ENCODE peak calls at places on chromosomes 7 and 10, in four cellular contexts. K, Q, R and O are unnamed samples.

GRCh38 chr7:134493091-134493490 is 34.2 kb upstream of the AKR1B1 start:
- DNase-seq in K (no peak), Q (no peak), R (no peak), O (no peak)

GRCh38 chr10:108684431-108684830 is 1238.9 kb downstream of the XPNPEP1 start:
- DNase-seq in K (no peak), Q (no peak), R (no peak), O (no peak)

GRCh38 chr10:13346280-13346819 is 1.7 kb downstream of the SEPHS1 start:
- DNase-seq in K (no peak), Q (no peak), R (no peak), O (no peak)

GRCh38 chr10:11227103-11227502 is 209.4 kb downstream of the CELF2 start:
- DNase-seq in K (no peak), Q (no peak), R (no peak), O (no peak)

GRCh38 chr10:36211856-36212255 is 569.8 kb upstream of the FZD8 start:
- DNase-seq in K (no peak), Q (no peak), R (no peak), O (no peak)

GRCh38 chr10:22435650-22436049 is 90.4 kb downstream of the SPAG6 start:
- DNase-seq in K (no peak), Q (no peak), R (no peak), O (no peak)

GRCh38 chr10:7718685-7719084 is 15.6 kb downstream of the ITIH2 start:
- DNase-seq in K (no peak), Q (no peak), R (no peak), O (no peak)

GRCh38 chr7:110397927-110398660 is 692.8 kb upstream of the LRRN3 start:
- DNase-seq in K (no peak), Q (no peak), R (no peak), O (no peak)

GRCh38 chr10:68628576-68629127 is 68.5 kb downstream of the TET1 start:
- DNase-seq in K (no peak), Q (no peak), R (no peak), O (no peak)

GRCh38 chr7:6495597-6496262 is 48.0 kb upstream of the DAGLB start:
- DNase-seq in K (peak), Q (no peak), R (no peak), O (no peak)

GRCh38 chr10:111128331-111129167 is 51.7 kb downstream of the ADRA2A start:
- DNase-seq in K (peak), Q (no peak), R (no peak), O (peak)

GRCh38 chr7:152459724-152460251 is 24.0 kb upstream of the KMT2C start:
- DNase-seq in K (peak), Q (no peak), R (no peak), O (no peak)

GRCh38 chr10:47412869-47413268 is 28.8 kb upstream of the ZNF488 start:
- DNase-seq in K (no peak), Q (peak), R (no peak), O (no peak)

GRCh38 chr7:151126500-151127137 is 40.3 kb downstream of the AGAP3 start:
- DNase-seq in K (no peak), Q (no peak), R (no peak), O (no peak)

GRCh38 chr10:70145166-70145665 is 1.3 kb downstream of the TYSND1 start:
- DNase-seq in K (no peak), Q (no peak), R (no peak), O (no peak)

GRCh38 chr7:110017405-110017804 is 1073.5 kb upstream of the LRRN3 start:
- DNase-seq in K (no peak), Q (no peak), R (no peak), O (no peak)

GRCh38 chr10:12965571-12965970 is 35.9 kb downstream of the CCDC3 start:
- DNase-seq in K (no peak), Q (no peak), R (no peak), O (no peak)

GRCh38 chr10:133151528-133151927 is 8.5 kb upstream of the KNDC1 start:
- DNase-seq in K (no peak), Q (no peak), R (no peak), O (no peak)

GRCh38 chr7:137890449-137890916 is 43.7 kb upstream of the DGKI start:
- DNase-seq in K (peak), Q (no peak), R (no peak), O (no peak)

GRCh38 chr10:17381502-17382142 is 72.8 kb downstream of the ST8SIA6 start:
- DNase-seq in K (no peak), Q (no peak), R (no peak), O (no peak)

GRCh38 chr7:118755067-118755625 is 530.6 kb downstream of the ANKRD7 start:
- DNase-seq in K (no peak), Q (no peak), R (no peak), O (no peak)

GRCh38 chr7:41147651-41148360 is 555.1 kb downstream of the INHBA start:
- DNase-seq in K (no peak), Q (no peak), R (no peak), O (no peak)

GRCh38 chr7:24158976-24159375 is 125.0 kb upstream of the NPY start:
- DNase-seq in K (no peak), Q (no peak), R (no peak), O (no peak)

GRCh38 chr10:72037811-72038210 is 50.5 kb downstream of the SPOCK2 start:
- DNase-seq in K (no peak), Q (no peak), R (no peak), O (no peak)

GRCh38 chr10:7593905-7594304 is 72.9 kb downstream of the ITIH5 start:
- DNase-seq in K (no peak), Q (no peak), R (no peak), O (no peak)

GRCh38 chr7:140036224-140036651 is 26.5 kb downstream of the PARP12 start:
- DNase-seq in K (no peak), Q (no peak), R (peak), O (no peak)

GRCh38 chr7:140041626-140042385 is 20.9 kb downstream of the PARP12 start:
- DNase-seq in K (no peak), Q (no peak), R (no peak), O (no peak)

GRCh38 chr7:140042386-140042670 is 20.4 kb downstream of the PARP12 start:
- DNase-seq in K (no peak), Q (no peak), R (no peak), O (no peak)

GRCh38 chr7:140039071-140039470 is 23.7 kb downstream of the PARP12 start:
- DNase-seq in K (no peak), Q (no peak), R (no peak), O (no peak)

GRCh38 chr7:140039896-140040295 is 22.9 kb downstream of the PARP12 start:
- DNase-seq in K (no peak), Q (no peak), R (no peak), O (no peak)
- TF ChIP-seq TARDBP in K (no peak), Q (no peak), R (no peak), O (no peak)

DNA sequence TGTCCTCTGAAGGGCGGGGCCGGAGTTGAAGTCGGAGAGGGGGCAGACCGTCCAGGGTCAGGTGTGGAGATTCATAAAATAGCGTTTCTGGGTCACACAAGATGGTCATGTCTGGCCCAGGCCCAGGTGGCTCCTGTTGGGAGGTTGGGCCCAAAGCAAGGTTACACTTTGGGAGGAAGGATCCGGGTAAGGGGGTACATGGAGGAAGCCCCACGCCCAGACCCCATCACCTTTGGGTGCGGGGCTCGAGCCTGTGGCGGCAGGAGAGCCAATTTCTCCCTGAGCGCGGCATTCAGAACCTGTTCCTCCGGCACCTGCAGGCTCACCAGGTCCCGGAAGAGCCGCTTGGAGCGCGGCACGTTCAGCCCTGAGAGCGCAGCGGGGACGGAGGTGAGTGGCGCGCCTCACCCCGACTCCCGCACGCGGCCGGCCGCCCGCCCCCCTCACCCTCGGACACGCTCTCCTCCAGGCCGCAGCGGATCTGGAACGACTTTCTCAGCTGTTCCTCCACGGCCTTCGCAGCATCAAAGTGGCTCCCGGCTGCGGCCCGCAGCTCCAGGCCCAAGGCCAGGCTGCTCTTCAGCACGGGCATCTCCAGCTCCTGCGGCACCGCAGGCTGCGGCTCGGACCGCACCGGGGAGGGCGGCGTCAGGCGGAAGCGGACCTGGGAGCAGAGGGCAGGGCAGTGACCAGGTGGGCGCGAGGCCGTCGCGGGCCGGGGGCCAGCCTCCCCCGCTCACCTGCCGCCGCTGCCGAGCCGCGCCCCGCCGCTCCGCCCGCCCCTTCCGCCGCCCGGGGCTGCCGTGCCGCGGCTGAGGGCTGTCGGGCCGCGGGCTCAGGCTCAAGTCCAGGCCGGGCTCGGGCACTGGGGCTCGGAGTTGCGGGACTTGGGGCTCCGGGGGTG is 644 bp downstream of the PPP1R35 start:
- DNase-seq in K (peak), Q (no peak), R (no peak), O (no peak)
- TF ChIP-seq TARDBP in K (no peak), Q (peak), R (no peak), O (no peak)

DNA sequence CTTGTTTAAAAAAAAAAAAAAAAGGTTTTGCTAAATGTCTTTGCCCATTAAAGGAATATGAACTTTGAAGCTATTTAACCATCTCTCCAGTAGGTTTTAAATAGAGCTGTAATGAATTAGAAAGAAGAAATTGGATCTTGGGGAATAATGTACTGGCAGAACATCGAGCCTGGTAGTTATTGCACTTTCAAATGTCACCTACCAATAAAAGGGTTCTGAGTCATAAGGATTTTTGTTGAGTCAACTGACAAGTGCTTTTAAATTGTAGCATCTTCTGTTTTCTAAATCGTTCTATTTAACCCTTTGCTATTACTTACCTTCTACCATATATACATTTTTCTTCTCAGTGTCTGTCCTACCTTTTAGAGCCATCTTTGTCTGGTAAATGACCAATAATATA is 10.7 kb downstream of the CUTC start:
- DNase-seq in K (no peak), Q (no peak), R (no peak), O (no peak)
- TF ChIP-seq TARDBP in K (no peak), Q (no peak), R (no peak), O (no peak)

GRCh38 chr10:127905623-127906261 is 1.2 kb upstream of the PTPRE start:
- DNase-seq in K (no peak), Q (no peak), R (no peak), O (no peak)

GRCh38 chr10:127904931-127905622 is 1.8 kb upstream of the PTPRE start:
- DNase-seq in K (no peak), Q (no peak), R (no peak), O (no peak)

GRCh38 chr10:127906548-127907377 is at the start of gene PTPRE:
- DNase-seq in K (peak), Q (no peak), R (no peak), O (peak)

GRCh38 chr10:127903789-127904188 is 3.1 kb upstream of the PTPRE start:
- DNase-seq in K (no peak), Q (no peak), R (no peak), O (no peak)

DNA sequence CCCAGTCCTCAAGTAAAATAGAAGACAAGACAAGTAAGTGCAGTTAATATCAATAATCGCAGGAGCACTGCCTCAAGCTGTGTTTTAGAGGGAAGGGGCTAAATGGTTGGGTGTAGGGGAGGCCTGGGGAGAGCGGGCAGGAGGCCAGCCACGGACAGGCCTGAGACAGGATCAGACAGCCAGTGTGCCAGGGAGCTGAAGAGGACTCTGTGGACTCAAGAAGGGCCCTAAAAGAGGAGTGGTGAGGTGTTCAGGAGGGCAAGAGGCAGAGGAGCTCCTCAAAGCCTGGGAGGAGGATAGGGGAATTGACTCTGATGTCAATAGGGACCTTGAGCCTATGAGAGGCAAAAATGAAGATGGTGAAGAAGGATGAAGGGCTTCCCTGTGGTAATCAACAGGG is 2.6 kb upstream of the PTPRE start:
- DNase-seq in K (no peak), Q (no peak), R (no peak), O (no peak)
- TF ChIP-seq TARDBP in K (no peak), Q (no peak), R (no peak), O (no peak)

DNA sequence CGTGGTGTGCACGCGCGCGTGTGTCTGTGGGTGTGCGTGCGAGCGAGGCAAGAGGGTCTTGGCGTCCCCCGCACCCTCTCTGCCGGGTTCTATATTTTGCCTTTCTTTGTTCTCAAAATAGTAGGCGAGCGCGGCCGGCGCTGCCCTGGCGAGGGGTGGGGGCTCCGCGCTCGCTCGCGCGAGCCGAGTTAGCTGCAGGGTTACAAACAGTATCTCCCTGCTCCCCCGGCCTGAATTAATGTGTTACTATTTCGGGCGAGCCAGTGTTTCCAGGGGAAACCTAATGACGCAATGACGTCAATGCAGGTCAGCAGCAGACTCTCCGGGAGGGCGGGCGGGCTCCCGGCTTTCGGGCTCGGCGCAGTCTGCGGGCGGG is 73.8 kb upstream of the LEP start:
- DNase-seq in K (peak), Q (no peak), R (no peak), O (peak)
- TF ChIP-seq TARDBP in K (no peak), Q (no peak), R (no peak), O (no peak)

GRCh38 chr10:34643620-34644019 is 171.5 kb downstream of the PARD3 start:
- DNase-seq in K (no peak), Q (no peak), R (no peak), O (no peak)

GRCh38 chr10:34644245-34644644 is 170.9 kb downstream of the PARD3 start:
- DNase-seq in K (no peak), Q (no peak), R (no peak), O (no peak)

GRCh38 chr10:34638405-34639054 is 176.6 kb downstream of the PARD3 start:
- DNase-seq in K (peak), Q (peak), R (peak), O (peak)

GRCh38 chr10:34641913-34642558 is 173.1 kb downstream of the PARD3 start:
- DNase-seq in K (no peak), Q (no peak), R (no peak), O (no peak)

GRCh38 chr10:34641147-34641912 is 173.8 kb downstream of the PARD3 start:
- DNase-seq in K (no peak), Q (no peak), R (no peak), O (no peak)
- TF ChIP-seq TARDBP in K (no peak), Q (no peak), R (no peak), O (no peak)

GRCh38 chr7:29099896-29100847 is 46.2 kb downstream of the CPVL start:
- DNase-seq in K (no peak), Q (peak), R (no peak), O (no peak)
- TF ChIP-seq TARDBP in K (no peak), Q (peak), R (no peak), O (no peak)

GRCh38 chr7:2082357-2083038 is 150.2 kb downstream of the MAD1L1 start:
- DNase-seq in K (no peak), Q (no peak), R (no peak), O (no peak)
- TF ChIP-seq TARDBP in K (no peak), Q (no peak), R (no peak), O (no peak)

GRCh38 chr7:107661081-107661864 is 645 bp downstream of the SLC26A4 start:
- DNase-seq in K (no peak), Q (peak), R (no peak), O (peak)
- TF ChIP-seq TARDBP in K (no peak), Q (no peak), R (no peak), O (no peak)

DNA sequence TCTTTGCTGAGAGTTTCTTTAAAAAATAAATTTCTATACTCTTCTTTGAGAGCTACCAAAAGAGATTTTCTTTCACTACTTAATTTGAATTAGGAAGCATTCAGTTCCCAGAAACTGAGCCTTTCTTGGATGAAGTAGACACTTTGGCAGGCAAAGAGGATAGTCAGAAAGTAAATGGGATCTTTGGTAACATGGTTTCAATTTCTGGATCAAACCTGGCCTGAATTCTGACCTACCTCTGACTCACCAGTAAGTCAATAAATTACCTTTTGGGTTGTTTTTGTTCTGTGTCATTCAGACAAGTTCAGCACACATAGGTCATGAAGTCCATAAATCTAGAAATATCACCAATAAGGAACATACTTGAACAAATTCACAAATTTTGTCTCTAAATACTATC is 26.8 kb upstream of the CABCOCO1 start:
- DNase-seq in K (no peak), Q (no peak), R (no peak), O (no peak)
- TF ChIP-seq TARDBP in K (no peak), Q (no peak), R (no peak), O (no peak)